ENCODE peak calls at places on chromosome 9, in six cellular contexts. F is left lung, U is A549, Y is K562, P is psoas muscle, N is lung. X is an unnamed sample. For H3K4me1, the result is how much of the 10 kb centered on the place peaks cover.

GRCh38 chr9:128096614-128097013 is 28.6 kb downstream of the SLC25A25 start:
- DNase-seq in Y (peak), N (no peak), F (no peak), U (no peak), P (no peak), X (no peak)

GRCh38 chr9:33263936-33264472 is 504 bp downstream of the BAG1 start:
- DNase-seq in Y (no peak), F (peak), P (peak), U (no peak), N (peak), X (peak)

GRCh38 chr9:100505564-100506159 is 32.7 kb downstream of the TMEFF1 start:
- DNase-seq in U (peak), Y (peak), P (peak), N (peak), F (no peak), X (peak)

GRCh38 chr9:114449236-114449635 is 56.0 kb downstream of the WHRN start:
- DNase-seq in Y (no peak), P (no peak), F (no peak), N (no peak), U (no peak), X (no peak)

GRCh38 chr9:137323531-137324331 is 21.7 kb upstream of the NRARP start:
- DNase-seq in N (no peak), P (no peak), U (no peak), F (no peak), Y (no peak), X (no peak)

GRCh38 chr9:70232476-70232875 is 26.3 kb upstream of the SMC5 start:
- DNase-seq in N (no peak), P (no peak), U (no peak), F (no peak), Y (no peak), X (no peak)

GRCh38 chr9:116843863-116844620 is 156.9 kb downstream of the TRIM32 start:
- DNase-seq in Y (no peak), N (no peak), U (no peak), F (no peak), P (no peak), X (no peak)

GRCh38 chr9:24961787-24962186 is 416.1 kb upstream of the IZUMO3 start:
- DNase-seq in U (no peak), F (no peak), Y (no peak), N (no peak), P (no peak), X (no peak)

GRCh38 chr9:131277673-131278420 is 1.5 kb upstream of the FAM78A start:
- DNase-seq in N (peak), Y (peak), P (peak), U (peak), F (peak), X (peak)

GRCh38 chr9:127184641-127185040 is 62.2 kb upstream of the ANGPTL2 start:
- DNase-seq in U (no peak), P (no peak), Y (no peak), N (no peak), F (no peak), X (no peak)

GRCh38 chr9:122364117-122364782 is 6.6 kb upstream of the PTGS1 start:
- DNase-seq in U (no peak), Y (no peak), P (no peak), F (no peak), N (no peak), X (no peak)

GRCh38 chr9:97559111-97559514 is 57.6 kb downstream of the TMOD1 start:
- DNase-seq in F (no peak), Y (no peak), N (no peak), U (no peak), P (no peak), X (no peak)

GRCh38 chr9:81191222-81191621 is 498.1 kb downstream of the TLE1 start:
- DNase-seq in Y (no peak), U (no peak), P (no peak), F (no peak), N (no peak), X (no peak)

GRCh38 chr9:27712826-27713225 is 139.5 kb upstream of the C9orf72 start:
- DNase-seq in F (no peak), U (no peak), P (no peak), Y (no peak), N (no peak), X (no peak)

GRCh38 chr9:22043928-22044327 is 34.8 kb upstream of the CDKN2B start:
- DNase-seq in U (no peak), P (no peak), F (no peak), Y (no peak), N (no peak), X (no peak)

GRCh38 chr9:126984969-126985368 is 70.4 kb downstream of the RALGPS1 start:
- DNase-seq in F (no peak), Y (no peak), N (no peak), U (peak), P (peak), X (no peak)

GRCh38 chr9:125240649-125240999 is 519 bp downstream of the HSPA5 start:
- DNase-seq in F (no peak), P (peak), N (peak), U (peak), Y (peak), X (peak)

GRCh38 chr9:88681434-88681833 is 146.5 kb downstream of the NXNL2 start:
- DNase-seq in U (no peak), F (no peak), P (no peak), Y (no peak), N (no peak), X (no peak)

GRCh38 chr9:89309608-89310485 is 1.1 kb upstream of the CKS2 start:
- DNase-seq in Y (no peak), F (no peak), U (no peak), N (no peak), P (no peak), X (peak)

GRCh38 chr9:126883636-126884035 is 23.2 kb downstream of the ZBTB34 start:
- DNase-seq in F (no peak), N (no peak), Y (no peak), U (no peak), P (no peak), X (no peak)

GRCh38 chr9:82021198-82021597 is 32.6 kb downstream of the SPATA31D1 start:
- DNase-seq in F (no peak), U (peak), N (no peak), P (peak), Y (no peak), X (peak)

GRCh38 chr9:134694368-134694665 is 52.7 kb downstream of the COL5A1 start:
- DNase-seq in N (no peak), F (peak), P (no peak), U (no peak), Y (no peak), X (no peak)

GRCh38 chr9:124012368-124013262 is 1.0 kb downstream of the LHX2 start:
- DNase-seq in P (no peak), F (no peak), U (no peak), N (no peak), Y (no peak), X (no peak)

GRCh38 chr9:128503870-128504269 is 649 bp upstream of the GLE1 start:
- DNase-seq in Y (no peak), U (no peak), P (no peak), N (peak), F (no peak), X (peak)

GRCh38 chr9:3497857-3498256 is 27.9 kb downstream of the RFX3 start:
- DNase-seq in F (no peak), U (no peak), Y (no peak), N (no peak), P (no peak), X (no peak)
- H3K4me3 ChIP-seq in F (no peak), U (no peak), Y (no peak), N (no peak), P (peak), X (no peak)

DNA sequence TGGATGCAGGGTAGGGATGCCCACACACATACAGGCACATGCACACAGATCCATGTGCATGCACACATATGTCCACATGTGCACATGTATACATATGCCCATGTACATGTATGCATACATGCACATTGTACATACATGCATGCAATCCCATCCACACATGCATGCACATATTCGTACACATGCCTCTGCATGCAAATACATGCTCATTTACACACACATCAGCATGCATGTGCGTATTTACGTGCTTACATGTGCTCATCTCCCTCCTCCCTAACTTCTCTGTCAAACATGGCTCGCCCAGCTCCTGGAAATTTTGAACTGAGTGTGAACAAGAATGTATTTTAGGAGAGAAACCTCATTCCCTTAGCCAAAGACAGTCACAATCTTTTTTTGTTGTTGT is 6.2 kb downstream of the KCNT1 start:
- DNase-seq in F (no peak), U (no peak), N (no peak), Y (no peak), P (no peak), X (no peak)
- H3K4me1 ChIP-seq in F (under half), U (under half), N (under half), Y (under half), P (under half), X (under half)

GRCh38 chr9:76572205-76572550 is 113.2 kb downstream of the GCNT1 start:
- DNase-seq in U (no peak), F (no peak), N (no peak), Y (no peak), P (no peak), X (no peak)
- H3K4me3 ChIP-seq in U (no peak), F (peak), N (no peak), Y (no peak), P (peak), X (peak)

GRCh38 chr9:16575142-16575877 is 295.2 kb downstream of the BNC2 start:
- DNase-seq in P (no peak), U (peak), F (no peak), N (no peak), Y (no peak), X (peak)

GRCh38 chr9:16571127-16571848 is 299.2 kb downstream of the BNC2 start:
- DNase-seq in N (no peak), F (no peak), Y (no peak), U (no peak), P (no peak), X (no peak)

GRCh38 chr9:16575878-16576245 is 294.6 kb downstream of the BNC2 start:
- DNase-seq in U (no peak), Y (no peak), N (no peak), P (no peak), F (no peak), X (no peak)

GRCh38 chr9:16572005-16572727 is 298.3 kb downstream of the BNC2 start:
- DNase-seq in F (no peak), U (no peak), N (no peak), P (no peak), Y (no peak), X (no peak)
- H3K4me1 ChIP-seq in F (under half), U (under half), N (under half), P (under half), Y (under half), X (under half)

GRCh38 chr9:36818965-36819870 is 214.8 kb downstream of the PAX5 start:
- DNase-seq in N (no peak), U (no peak), F (no peak), Y (no peak), P (no peak), X (peak)
- H3K4me3 ChIP-seq in N (no peak), U (no peak), F (no peak), Y (no peak), P (peak), X (no peak)

DNA sequence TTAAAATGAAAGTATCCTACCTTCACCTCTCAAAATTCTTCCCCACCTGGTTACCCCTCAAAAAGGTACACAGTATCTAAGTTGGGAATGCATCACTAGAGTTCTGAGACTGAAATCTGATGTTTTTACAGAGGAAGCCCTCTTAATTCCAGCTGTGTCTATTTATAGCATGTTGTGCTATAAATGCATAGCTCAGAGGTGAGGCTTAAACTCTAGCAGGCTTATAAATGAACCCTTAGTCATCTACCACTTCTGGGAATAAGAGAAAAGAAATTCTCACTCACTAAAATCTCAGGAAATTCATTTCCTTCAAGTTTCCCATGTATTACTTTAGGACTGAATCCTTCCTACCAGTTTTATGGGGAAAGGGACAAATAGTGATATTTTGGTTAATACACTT is 9.1 kb downstream of the STOM start:
- DNase-seq in N (no peak), F (no peak), U (no peak), Y (no peak), P (no peak), X (peak)
- H3K4me1 ChIP-seq in N (under half), F (half or more), U (half or more), Y (under half), P (half or more), X (under half)

GRCh38 chr9:133147412-133148271 is 16.1 kb downstream of the GBGT1 start:
- DNase-seq in P (peak), Y (peak), N (peak), U (peak), F (peak), X (peak)
- H3K4me3 ChIP-seq in P (peak), Y (peak), N (no peak), U (peak), F (peak), X (peak)

GRCh38 chr9:112659906-112660305 is 58.0 kb downstream of the INIP start:
- DNase-seq in U (no peak), Y (no peak), F (no peak), P (no peak), N (no peak), X (no peak)

GRCh38 chr9:112654282-112654681 is 63.6 kb downstream of the INIP start:
- DNase-seq in U (no peak), P (no peak), F (no peak), Y (no peak), N (no peak), X (no peak)

GRCh38 chr9:112655633-112656032 is 62.3 kb downstream of the INIP start:
- DNase-seq in P (no peak), Y (no peak), N (no peak), F (no peak), U (no peak), X (no peak)
- H3K4me1 ChIP-seq in P (under half), Y (under half), N (under half), F (under half), U (under half), X (under half)

GRCh38 chr9:111839387-111839786 is 44.6 kb upstream of the SHOC1 start:
- DNase-seq in F (no peak), P (no peak), Y (no peak), N (no peak), U (no peak), X (peak)
- H3K4me3 ChIP-seq in F (no peak), P (no peak), Y (no peak), N (no peak), U (no peak), X (no peak)

GRCh38 chr9:36036253-36036779 is 397 bp upstream of the RECK start:
- DNase-seq in N (no peak), P (no peak), U (no peak), F (no peak), Y (no peak), X (no peak)
- H3K4me1 ChIP-seq in N (under half), P (under half), U (under half), F (under half), Y (under half), X (under half)